ENCODE peak calls at places on chromosome 1, in ten cellular contexts. D, Y, U, W, G, T, B, H, S and I are unnamed samples.

GRCh38 chr1:67261646-67262045 is 46.0 kb upstream of the IL12RB2 start:
- DNase-seq in S (no peak), D (no peak), G (no peak), W (no peak), Y (no peak), H (no peak), B (no peak), T (no peak), U (no peak), I (no peak)

GRCh38 chr1:40980068-40980452 is 564 bp downstream of the CTPS1 start:
- DNase-seq in Y (no peak), S (no peak), W (no peak), H (no peak), G (no peak), D (no peak), T (no peak), U (no peak), B (no peak), I (no peak)

GRCh38 chr1:109399326-109399957 is 1.7 kb upstream of the SORT1 start:
- DNase-seq in U (no peak), T (peak; percentile 93), W (peak; percentile 50), G (peak; percentile 59), S (no peak), D (no peak), B (no peak), H (no peak), Y (peak; percentile 59), I (no peak)

GRCh38 chr1:178278135-178278534 is 184.2 kb downstream of the RASAL2 start:
- DNase-seq in G (no peak), B (no peak), Y (no peak), H (no peak), D (no peak), S (no peak), T (peak; percentile 44), U (no peak), W (peak; percentile 29), I (no peak)

GRCh38 chr1:46221749-46222148 is 18.6 kb downstream of the LURAP1 start:
- DNase-seq in G (no peak), T (no peak), B (no peak), U (no peak), W (no peak), S (no peak), H (no peak), D (no peak), Y (no peak), I (no peak)

GRCh38 chr1:54876814-54877213 is 10.2 kb downstream of the DHCR24 start:
- DNase-seq in G (no peak), H (no peak), S (no peak), D (no peak), B (no peak), U (no peak), W (no peak), T (peak; percentile 81), Y (no peak), I (no peak)

GRCh38 chr1:187396226-187396625 is 567.5 kb downstream of the PLA2G4A start:
- DNase-seq in D (no peak), G (peak; percentile 14), T (no peak), U (no peak), Y (no peak), B (no peak), H (no peak), S (no peak), W (peak; percentile 40), I (no peak)

GRCh38 chr1:85815906-85816305 is 107.7 kb upstream of the ZNHIT6 start:
- DNase-seq in W (no peak), U (peak; percentile 68), G (no peak), Y (no peak), D (no peak), H (no peak), T (no peak), B (peak; percentile 59), S (peak; percentile 25), I (no peak)

GRCh38 chr1:19160831-19161230 is 49.2 kb downstream of the UBR4 start:
- DNase-seq in B (no peak), S (no peak), U (no peak), G (no peak), H (no peak), D (no peak), W (no peak), Y (no peak), T (no peak), I (no peak)

GRCh38 chr1:164575356-164575755 is 16.4 kb downstream of the PBX1 start:
- DNase-seq in B (no peak), T (no peak), H (no peak), G (no peak), D (no peak), W (no peak), U (no peak), Y (no peak), S (no peak), I (no peak)

GRCh38 chr1:86708923-86709322 is 4.5 kb downstream of the SH3GLB1 start:
- DNase-seq in S (no peak), Y (no peak), D (no peak), B (no peak), W (peak; percentile 72), U (no peak), T (no peak), G (peak; percentile 27), H (no peak), I (no peak)

GRCh38 chr1:164760585-164760968 is 201.6 kb downstream of the PBX1 start:
- DNase-seq in G (no peak), W (no peak), Y (no peak), T (no peak), U (no peak), H (no peak), S (no peak), B (no peak), D (no peak), I (no peak)

GRCh38 chr1:17565551-17565971 is 26.1 kb downstream of the ARHGEF10L start:
- DNase-seq in U (no peak), D (no peak), W (no peak), T (no peak), S (no peak), H (no peak), B (peak; percentile 83), Y (no peak), G (no peak), I (no peak)

GRCh38 chr1:73839922-73840321 is 358.1 kb downstream of the LRRIQ3 start:
- DNase-seq in B (no peak), D (no peak), U (no peak), W (peak; percentile 1), S (no peak), T (peak; percentile 12), G (no peak), H (no peak), Y (no peak), I (no peak)

DNA sequence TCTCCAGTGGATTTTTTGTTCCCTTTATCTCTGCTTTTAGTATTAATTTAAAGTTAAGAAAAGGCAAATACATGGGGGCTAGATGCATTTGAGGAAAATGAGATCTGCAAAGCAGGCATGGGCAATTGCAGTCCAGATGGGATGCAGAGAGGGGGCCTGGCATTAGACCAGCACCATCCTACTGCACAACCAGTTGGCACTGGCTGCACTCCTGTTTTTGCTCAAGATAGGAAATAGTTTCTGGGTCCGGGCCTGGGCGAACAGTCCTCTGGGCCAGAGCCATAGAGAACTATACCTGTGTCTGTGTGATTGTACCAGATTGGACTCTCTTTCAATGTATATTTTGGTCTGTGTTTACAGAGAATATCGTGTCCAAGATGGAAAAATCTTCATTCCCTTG is 34.0 kb upstream of the LEPR start:
- DNase-seq in W (no peak), U (no peak), S (no peak), G (no peak), T (no peak), H (no peak), Y (no peak), D (no peak), B (no peak), I (no peak)
- H3K36me3 ChIP-seq in W (no peaks in the 10 kb centered on the region), U (peaks cover 8% of the 10 kb centered on the region), S (no peaks in the 10 kb centered on the region), G (no peaks in the 10 kb centered on the region), T (peaks cover 12% of the 10 kb centered on the region), H (no peaks in the 10 kb centered on the region), Y (no peaks in the 10 kb centered on the region), D (no peaks in the 10 kb centered on the region), B (no peaks in the 10 kb centered on the region), I (no peaks in the 10 kb centered on the region)

GRCh38 chr1:53258216-53258615 is 19.9 kb upstream of the MAGOH start:
- DNase-seq in T (peak; percentile 79), B (no peak), H (no peak), U (no peak), Y (no peak), S (no peak), D (no peak), G (no peak), W (no peak), I (no peak)
- H3K36me3 ChIP-seq in T (no peaks in the 10 kb centered on the region), B (no peaks in the 10 kb centered on the region), H (peaks cover 16% of the 10 kb centered on the region), U (no peaks in the 10 kb centered on the region), Y (peaks cover 17% of the 10 kb centered on the region), S (no peaks in the 10 kb centered on the region), D (peaks cover 4% of the 10 kb centered on the region), G (peaks cover 7% of the 10 kb centered on the region), W (peaks cover 5% of the 10 kb centered on the region), I (peaks cover 42% of the 10 kb centered on the region)

GRCh38 chr1:25182629-25183028 is 49.7 kb downstream of the SYF2 start:
- DNase-seq in U (no peak), W (peak; percentile 92), S (no peak), T (peak; percentile 93), B (peak; percentile 22), Y (no peak), G (peak; percentile 79), H (no peak), D (no peak), I (no peak)

GRCh38 chr1:25183126-25183980 is 48.9 kb downstream of the SYF2 start:
- DNase-seq in W (no peak), H (no peak), U (no peak), G (no peak), T (no peak), B (no peak), D (no peak), Y (no peak), S (no peak), I (no peak)

GRCh38 chr1:25186608-25187007 is 45.7 kb downstream of the SYF2 start:
- DNase-seq in H (no peak), D (no peak), T (no peak), Y (no peak), W (no peak), S (no peak), U (no peak), B (no peak), G (no peak), I (no peak)

GRCh38 chr1:25184011-25184762 is 48.1 kb downstream of the SYF2 start:
- DNase-seq in D (no peak), T (no peak), G (no peak), Y (no peak), S (no peak), B (no peak), H (no peak), U (no peak), W (no peak), I (no peak)

DNA sequence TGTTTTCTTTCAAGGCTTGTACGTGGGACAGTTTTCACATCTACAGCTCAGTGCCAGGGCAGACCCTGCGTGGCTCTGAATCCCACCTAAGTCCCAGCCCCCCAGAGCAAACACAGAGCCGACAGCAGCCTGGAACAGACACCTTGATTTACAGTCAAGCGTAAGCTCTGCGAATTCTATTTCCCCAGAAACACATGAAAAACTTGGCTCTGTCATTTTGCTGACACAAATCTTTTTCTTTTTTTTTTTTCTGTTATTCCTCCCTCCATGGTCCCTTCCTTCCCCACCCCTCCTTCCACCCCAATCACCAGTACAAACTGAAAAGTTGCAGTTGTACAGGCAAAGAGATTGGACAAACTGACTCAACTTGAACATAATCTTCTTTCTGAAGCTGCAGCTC is 46.4 kb downstream of the SYF2 start:
- DNase-seq in Y (no peak), G (no peak), W (no peak), U (no peak), T (no peak), B (no peak), S (no peak), H (no peak), D (no peak), I (no peak)
- H3K36me3 ChIP-seq in Y (no peaks in the 10 kb centered on the region), G (no peaks in the 10 kb centered on the region), W (no peaks in the 10 kb centered on the region), U (no peaks in the 10 kb centered on the region), T (no peaks in the 10 kb centered on the region), B (no peaks in the 10 kb centered on the region), S (no peaks in the 10 kb centered on the region), H (no peaks in the 10 kb centered on the region), D (no peaks in the 10 kb centered on the region), I (no peaks in the 10 kb centered on the region)

GRCh38 chr1:160322831-160323230 is 20.2 kb downstream of the COPA start:
- DNase-seq in D (no peak), B (no peak), W (no peak), Y (no peak), H (no peak), G (no peak), T (no peak), S (no peak), U (no peak), I (no peak)
- H3K36me3 ChIP-seq in D (peaks cover 17% of the 10 kb centered on the region), B (no peaks in the 10 kb centered on the region), W (peaks cover 15% of the 10 kb centered on the region), Y (peaks cover 89% of the 10 kb centered on the region), H (peaks cover 37% of the 10 kb centered on the region), G (peaks cover 43% of the 10 kb centered on the region), T (peaks cover 27% of the 10 kb centered on the region), S (peaks cover 53% of the 10 kb centered on the region), U (peaks cover 62% of the 10 kb centered on the region), I (peaks cover 52% of the 10 kb centered on the region)